ENCODE peak calls at places on chromosome 10, in six cellular contexts. One of them, this sample, is unnamed.

GRCh38 chr10:121469797-121470606 is 128.2 kb downstream of the FGFR2 start:
- DNase-seq in fibroblast of pulmonary artery: no peak
- DNase-seq in endothelial cell: no peak
- DNase-seq in gastrocnemius medialis: no peak
- DNase-seq in lower lobe of right lung: no peak
- DNase-seq in activated naive CD4-positive, alpha-beta T cell treated with Interleukin-2 at 50 U/mL for 16 hours: no peak
- DNase-seq in this sample: no peak

GRCh38 chr10:88232978-88233537 is 350.1 kb downstream of the RNLS start:
- DNase-seq in fibroblast of pulmonary artery: no peak
- DNase-seq in endothelial cell: no peak
- DNase-seq in gastrocnemius medialis: no peak
- DNase-seq in lower lobe of right lung: no peak
- DNase-seq in activated naive CD4-positive, alpha-beta T cell treated with Interleukin-2 at 50 U/mL for 16 hours: no peak
- DNase-seq in this sample: no peak

GRCh38 chr10:104521901-104522827 is 118.9 kb upstream of the SORCS3 start:
- DNase-seq in fibroblast of pulmonary artery: no peak
- DNase-seq in endothelial cell: no peak
- DNase-seq in gastrocnemius medialis: no peak
- DNase-seq in lower lobe of right lung: no peak
- DNase-seq in activated naive CD4-positive, alpha-beta T cell treated with Interleukin-2 at 50 U/mL for 16 hours: no peak
- DNase-seq in this sample: no peak

GRCh38 chr10:98664329-98665042 is 217.8 kb upstream of the HPS1 start:
- DNase-seq in fibroblast of pulmonary artery: peak; percentile 48
- DNase-seq in endothelial cell: peak; percentile 12
- DNase-seq in gastrocnemius medialis: no peak
- DNase-seq in lower lobe of right lung: no peak
- DNase-seq in activated naive CD4-positive, alpha-beta T cell treated with Interleukin-2 at 50 U/mL for 16 hours: peak; percentile 9
- DNase-seq in this sample: no peak

GRCh38 chr10:69004821-69005220 is 16.2 kb downstream of the KIFBP start:
- DNase-seq in fibroblast of pulmonary artery: peak; percentile 81
- DNase-seq in endothelial cell: no peak
- DNase-seq in gastrocnemius medialis: no peak
- DNase-seq in lower lobe of right lung: no peak
- DNase-seq in activated naive CD4-positive, alpha-beta T cell treated with Interleukin-2 at 50 U/mL for 16 hours: no peak
- DNase-seq in this sample: no peak

GRCh38 chr10:91707236-91707635 is 74.4 kb upstream of the PPP1R3C start:
- DNase-seq in fibroblast of pulmonary artery: no peak
- DNase-seq in endothelial cell: no peak
- DNase-seq in gastrocnemius medialis: no peak
- DNase-seq in lower lobe of right lung: no peak
- DNase-seq in activated naive CD4-positive, alpha-beta T cell treated with Interleukin-2 at 50 U/mL for 16 hours: no peak
- DNase-seq in this sample: no peak

GRCh38 chr10:3452683-3453388 is 280.3 kb upstream of the PITRM1 start:
- DNase-seq in fibroblast of pulmonary artery: peak; percentile 93
- DNase-seq in endothelial cell: no peak
- DNase-seq in gastrocnemius medialis: peak; percentile 15
- DNase-seq in lower lobe of right lung: no peak
- DNase-seq in activated naive CD4-positive, alpha-beta T cell treated with Interleukin-2 at 50 U/mL for 16 hours: no peak
- DNase-seq in this sample: no peak

GRCh38 chr10:15842493-15843169 is 17.7 kb downstream of the MINDY3 start:
- DNase-seq in fibroblast of pulmonary artery: peak; percentile 76
- DNase-seq in endothelial cell: no peak
- DNase-seq in gastrocnemius medialis: no peak
- DNase-seq in lower lobe of right lung: no peak
- DNase-seq in activated naive CD4-positive, alpha-beta T cell treated with Interleukin-2 at 50 U/mL for 16 hours: no peak
- DNase-seq in this sample: no peak

GRCh38 chr10:99551158-99551557 is 18.4 kb downstream of the NKX2-3 start:
- DNase-seq in fibroblast of pulmonary artery: peak; percentile 24
- DNase-seq in endothelial cell: no peak
- DNase-seq in gastrocnemius medialis: peak; percentile 18
- DNase-seq in lower lobe of right lung: no peak
- DNase-seq in activated naive CD4-positive, alpha-beta T cell treated with Interleukin-2 at 50 U/mL for 16 hours: no peak
- DNase-seq in this sample: no peak

GRCh38 chr10:78742730-78743615 is 325.8 kb upstream of the ZMIZ1 start:
- DNase-seq in fibroblast of pulmonary artery: no peak
- DNase-seq in endothelial cell: peak; percentile 25
- DNase-seq in gastrocnemius medialis: peak; percentile 22
- DNase-seq in lower lobe of right lung: no peak
- DNase-seq in activated naive CD4-positive, alpha-beta T cell treated with Interleukin-2 at 50 U/mL for 16 hours: no peak
- DNase-seq in this sample: no peak

GRCh38 chr10:46257099-46257498 is 29.7 kb upstream of the ANTXRL start:
- DNase-seq in fibroblast of pulmonary artery: no peak
- DNase-seq in endothelial cell: no peak
- DNase-seq in gastrocnemius medialis: no peak
- DNase-seq in lower lobe of right lung: no peak
- DNase-seq in activated naive CD4-positive, alpha-beta T cell treated with Interleukin-2 at 50 U/mL for 16 hours: peak; percentile 0
- DNase-seq in this sample: no peak

GRCh38 chr10:103648951-103649532 is 155.5 kb downstream of the NEURL1 start:
- DNase-seq in fibroblast of pulmonary artery: peak; percentile 70
- DNase-seq in endothelial cell: no peak
- DNase-seq in gastrocnemius medialis: peak; percentile 96
- DNase-seq in lower lobe of right lung: peak; percentile 64
- DNase-seq in activated naive CD4-positive, alpha-beta T cell treated with Interleukin-2 at 50 U/mL for 16 hours: no peak
- DNase-seq in this sample: no peak

GRCh38 chr10:100740476-100741341 is 4.7 kb upstream of the PAX2 start:
- DNase-seq in fibroblast of pulmonary artery: no peak
- DNase-seq in endothelial cell: no peak
- DNase-seq in gastrocnemius medialis: no peak
- DNase-seq in lower lobe of right lung: no peak
- DNase-seq in activated naive CD4-positive, alpha-beta T cell treated with Interleukin-2 at 50 U/mL for 16 hours: no peak
- DNase-seq in this sample: no peak

GRCh38 chr10:86413046-86413728 is 46.6 kb upstream of the GRID1 start:
- DNase-seq in fibroblast of pulmonary artery: peak; percentile 33
- DNase-seq in endothelial cell: no peak
- DNase-seq in gastrocnemius medialis: no peak
- DNase-seq in lower lobe of right lung: no peak
- DNase-seq in activated naive CD4-positive, alpha-beta T cell treated with Interleukin-2 at 50 U/mL for 16 hours: no peak
- DNase-seq in this sample: no peak

GRCh38 chr10:54983255-54983654 is 182.2 kb upstream of the PCDH15 start:
- DNase-seq in fibroblast of pulmonary artery: no peak
- DNase-seq in endothelial cell: no peak
- DNase-seq in gastrocnemius medialis: no peak
- DNase-seq in lower lobe of right lung: no peak
- DNase-seq in activated naive CD4-positive, alpha-beta T cell treated with Interleukin-2 at 50 U/mL for 16 hours: no peak
- DNase-seq in this sample: no peak

GRCh38 chr10:69360485-69361302 is 56.0 kb downstream of the TACR2 start:
- DNase-seq in fibroblast of pulmonary artery: peak; percentile 89
- DNase-seq in endothelial cell: no peak
- DNase-seq in gastrocnemius medialis: peak; percentile 80
- DNase-seq in lower lobe of right lung: peak; percentile 85
- DNase-seq in activated naive CD4-positive, alpha-beta T cell treated with Interleukin-2 at 50 U/mL for 16 hours: no peak
- DNase-seq in this sample: no peak

GRCh38 chr10:62095341-62096071 is 173.1 kb downstream of the RTKN2 start:
- DNase-seq in fibroblast of pulmonary artery: peak; percentile 95
- DNase-seq in endothelial cell: no peak
- DNase-seq in gastrocnemius medialis: no peak
- DNase-seq in lower lobe of right lung: no peak
- DNase-seq in activated naive CD4-positive, alpha-beta T cell treated with Interleukin-2 at 50 U/mL for 16 hours: no peak
- DNase-seq in this sample: no peak